ENCODE peak calls at places on chromosomes 6 and 20, in six cellular contexts. Q is adrenal gland, Z is HL-60, U is psoas muscle, B is HCT116, D is sigmoid colon. X is an unnamed sample.

GRCh38 chr6:33752139-33753015 is 5.7 kb upstream of the IP6K3 start:
- DNase-seq in D (no peak), Q (no peak), U (no peak), B (no peak), Z (no peak), X (no peak)

GRCh38 chr6:30357678-30358339 is 12.9 kb downstream of the RPP21 start:
- DNase-seq in Q (peak), B (peak), U (no peak), Z (peak), D (peak), X (peak)

GRCh38 chr6:30770164-30770563 is 25.8 kb upstream of the IER3 start:
- DNase-seq in Z (no peak), B (no peak), Q (no peak), D (no peak), U (no peak), X (no peak)

GRCh38 chr6:137241481-137242011 is 22.4 kb upstream of the IFNGR1 start:
- DNase-seq in Q (no peak), U (no peak), B (no peak), Z (no peak), D (no peak), X (peak)

GRCh38 chr6:50823130-50823920 is 4.7 kb downstream of the TFAP2B start:
- DNase-seq in B (no peak), Q (no peak), U (no peak), Z (no peak), D (no peak), X (no peak)

GRCh38 chr20:54267510-54268003 is 59.7 kb downstream of the PFDN4 start:
- DNase-seq in Z (no peak), B (peak), U (no peak), Q (peak), D (no peak), X (peak)

GRCh38 chr20:6519556-6519955 is 247.9 kb upstream of the BMP2 start:
- DNase-seq in D (no peak), U (no peak), Q (no peak), Z (no peak), B (no peak), X (no peak)

GRCh38 chr6:11133281-11133680 is 21.8 kb upstream of the ERVFRD-1 start:
- DNase-seq in U (no peak), Q (no peak), D (no peak), B (no peak), Z (no peak), X (no peak)

GRCh38 chr6:143744593-143745151 is 66.9 kb downstream of the PHACTR2 start:
- DNase-seq in Z (no peak), U (no peak), B (peak), Q (no peak), D (no peak), X (peak)

GRCh38 chr6:2865270-2866182 is 23.9 kb upstream of the SERPINB1 start:
- DNase-seq in U (no peak), Q (no peak), Z (no peak), B (no peak), D (no peak), X (no peak)

GRCh38 chr20:11387189-11387754 is 530.4 kb upstream of the BTBD3 start:
- DNase-seq in Z (no peak), Q (no peak), B (peak), U (no peak), D (no peak), X (no peak)

GRCh38 chr6:148837941-148838340 is 91.1 kb downstream of the UST start:
- DNase-seq in Z (no peak), D (no peak), Q (no peak), U (no peak), B (no peak), X (no peak)

GRCh38 chr6:139029470-139030210 is 1.1 kb downstream of the ABRACL start:
- DNase-seq in Q (peak), D (peak), U (peak), Z (no peak), B (no peak), X (no peak)

GRCh38 chr20:53918949-53919361 is 151.4 kb downstream of the BCAS1 start:
- DNase-seq in Z (no peak), B (no peak), Q (peak), D (no peak), U (no peak), X (no peak)

GRCh38 chr6:20953019-20953418 is 418.8 kb downstream of the CDKAL1 start:
- DNase-seq in Q (no peak), Z (no peak), D (no peak), U (no peak), B (no peak), X (no peak)

GRCh38 chr6:107116923-107117417 is 1.7 kb upstream of the BEND3 start:
- DNase-seq in U (no peak), B (no peak), Q (no peak), Z (no peak), D (no peak), X (no peak)

GRCh38 chr6:74690365-74690764 is 515.5 kb downstream of the COL12A1 start:
- DNase-seq in B (no peak), U (no peak), Q (no peak), Z (no peak), D (no peak), X (no peak)

GRCh38 chr20:60057123-60057865 is 99.1 kb downstream of the CDH26 start:
- DNase-seq in U (peak), Z (peak), D (peak), Q (peak), B (peak), X (peak)

GRCh38 chr6:169159331-169159730 is 94.3 kb downstream of the THBS2 start:
- DNase-seq in Z (no peak), Q (no peak), D (no peak), U (no peak), B (no peak), X (no peak)

GRCh38 chr6:43604174-43604573 is 24.9 kb downstream of the GTPBP2 start:
- DNase-seq in U (no peak), D (no peak), Q (no peak), Z (no peak), B (no peak), X (no peak)

GRCh38 chr20:37383229-37383989 is 37.5 kb downstream of the SRC start:
- DNase-seq in D (peak), Q (peak), U (peak), B (peak), Z (no peak), X (no peak)

GRCh38 chr20:7744411-7744810 is 195.8 kb downstream of the HAO1 start:
- DNase-seq in B (no peak), Q (no peak), Z (no peak), U (no peak), D (no peak), X (no peak)

GRCh38 chr6:56806368-56806767 is 148.5 kb upstream of the BEND6 start:
- DNase-seq in U (no peak), B (no peak), Z (no peak), D (no peak), Q (no peak), X (no peak)

GRCh38 chr6:5941188-5941587 is 65.5 kb downstream of the NRN1 start:
- DNase-seq in D (no peak), Z (no peak), Q (no peak), B (no peak), U (no peak), X (no peak)

GRCh38 chr6:169173532-169174268 is 79.9 kb downstream of the THBS2 start:
- DNase-seq in B (no peak), D (no peak), U (no peak), Q (peak), Z (no peak), X (no peak)

GRCh38 chr6:62805431-62805830 is 405.8 kb upstream of the FKBP1C start:
- DNase-seq in B (no peak), D (no peak), U (no peak), Q (no peak), Z (no peak), X (peak)
- H3K4me3 ChIP-seq in B (no peak), D (no peak), U (no peak), Q (no peak), Z (no peak), X (no peak)

GRCh38 chr6:133240511-133241087 is 558 bp upstream of the EYA4 start:
- DNase-seq in D (peak), B (no peak), Z (no peak), U (peak), Q (no peak), X (no peak)
- TF ChIP-seq CTCF in D (no peak), B (no peak), Z (no peak), U (peak), Q (no peak), X (no peak)

DNA sequence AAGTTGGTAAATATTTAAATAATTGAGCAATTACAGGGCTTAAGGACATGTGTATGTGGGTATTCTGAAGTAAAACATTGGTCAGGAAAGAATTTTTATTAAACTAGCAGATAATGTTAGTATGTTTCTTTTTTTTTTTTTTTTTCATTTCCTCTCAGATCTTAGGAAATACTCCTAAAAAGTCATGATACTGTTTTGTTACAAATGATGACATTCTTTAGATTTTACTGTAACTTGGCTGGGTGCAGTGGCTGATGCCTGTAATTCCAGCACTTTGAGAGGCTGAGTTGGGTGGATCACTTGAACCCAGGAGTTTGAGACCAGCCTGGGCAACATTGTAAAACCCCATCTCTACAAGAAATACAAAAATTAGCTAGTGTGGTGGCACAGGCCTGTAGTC is 41.5 kb downstream of the CDC40 start:
- DNase-seq in U (no peak), B (no peak), Q (no peak), D (no peak), Z (no peak), X (no peak)
- H3K4me3 ChIP-seq in U (no peak), B (no peak), Q (no peak), D (no peak), Z (no peak), X (no peak)

DNA sequence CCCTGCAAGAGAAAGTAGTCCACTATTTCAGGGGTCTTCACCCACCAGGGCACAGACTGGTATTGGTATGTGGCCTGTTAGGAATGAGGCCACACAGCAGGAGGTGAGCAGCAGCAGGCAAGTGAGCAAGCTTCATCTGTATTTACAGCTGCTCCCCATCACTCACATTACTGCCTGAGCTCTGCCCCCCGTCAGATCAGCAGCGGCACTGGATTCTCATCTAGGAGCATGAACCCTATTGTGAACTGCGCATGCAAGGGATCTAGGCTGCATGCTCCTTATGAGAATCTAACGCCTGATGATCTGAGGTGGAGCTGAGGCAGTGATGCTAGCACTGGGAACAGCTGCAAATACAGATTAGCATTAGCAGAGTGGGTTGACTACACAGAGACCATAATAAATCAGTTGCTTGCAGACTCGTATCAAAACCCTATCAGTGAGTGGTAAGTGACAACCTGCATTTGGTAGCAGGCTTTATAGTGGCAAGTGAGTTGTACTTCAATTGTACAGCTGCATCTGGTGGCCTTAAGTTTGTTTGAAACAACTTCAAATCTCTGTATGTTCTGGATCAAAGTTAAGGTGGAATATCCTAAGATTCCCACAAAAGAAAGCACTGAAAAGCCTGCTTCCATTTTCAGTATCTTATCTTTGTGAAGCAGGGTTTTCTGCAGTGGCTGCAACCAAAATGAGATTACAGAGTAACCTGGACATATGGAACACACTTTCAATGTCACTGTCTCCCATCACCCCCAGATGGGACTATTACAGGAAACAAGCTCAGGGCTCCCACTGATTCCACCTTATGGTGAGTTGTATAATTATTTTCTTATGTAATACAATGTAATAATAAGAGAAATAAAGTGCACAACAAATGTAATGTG is 12.8 kb downstream of the C6orf141 start:
- DNase-seq in B (no peak), U (no peak), Q (no peak), Z (no peak), D (no peak), X (no peak)
- TF ChIP-seq CTCF in B (no peak), U (no peak), Q (no peak), Z (no peak), D (no peak), X (no peak)